ENCODE peak calls at places on chromosomes 4 and X, in ten cellular contexts. V is GM03348; L is colonic mucosa; R is HT1080; J is foreskin fibroblast; O is keratinocyte; F is neural crest cell; E is left ventricle myocardium superior; T is SIG-M5; A is effector memory CD4-positive, alpha-beta T cell. B is an unnamed sample.

GRCh38 chrX:150365051-150365952 is 2.2 kb downstream of the MAMLD1 start:
- DNase-seq in V (peak), L (peak), R (no peak), J (peak), O (no peak), F (peak), E (peak), T (no peak), A (no peak), B (peak)

GRCh38 chrX:49042581-49043219 is 457 bp downstream of the TFE3 start:
- DNase-seq in V (no peak), L (no peak), R (peak), J (no peak), O (no peak), F (no peak), E (no peak), T (no peak), A (no peak), B (no peak)

GRCh38 chr4:182876006-182876405 is 41.2 kb downstream of the DCTD start:
- DNase-seq in V (no peak), L (no peak), R (no peak), J (no peak), O (no peak), F (no peak), E (no peak), T (no peak), A (no peak), B (no peak)

GRCh38 chr4:1748465-1748995 is 27.2 kb downstream of the TACC3 start:
- DNase-seq in V (peak), L (peak), R (peak), J (peak), O (no peak), F (peak), E (peak), T (no peak), A (peak), B (peak)

GRCh38 chr4:7630559-7631287 is 196.0 kb upstream of the PSAPL1 start:
- DNase-seq in V (peak), L (no peak), R (peak), J (peak), O (peak), F (no peak), E (peak), T (no peak), A (no peak), B (no peak)

GRCh38 chr4:138039010-138039409 is 203.1 kb downstream of the SLC7A11 start:
- DNase-seq in V (no peak), L (no peak), R (peak), J (peak), O (no peak), F (no peak), E (no peak), T (no peak), A (no peak), B (no peak)

GRCh38 chrX:12919051-12919450 is 12.6 kb downstream of the TLR8 start:
- DNase-seq in V (no peak), L (no peak), R (no peak), J (no peak), O (no peak), F (no peak), E (no peak), T (peak), A (no peak), B (no peak)

GRCh38 chrX:138886769-138887168 is 175.3 kb upstream of the FGF13 start:
- DNase-seq in V (no peak), L (no peak), R (peak), J (no peak), O (no peak), F (no peak), E (no peak), T (no peak), A (no peak), B (no peak)

GRCh38 chr4:105194328-105195231 is 47.9 kb downstream of the TET2 start:
- DNase-seq in V (no peak), L (no peak), R (peak), J (peak), O (no peak), F (no peak), E (no peak), T (no peak), A (no peak), B (no peak)

GRCh38 chr4:67658302-67658701 is 42.7 kb downstream of the UBA6 start:
- DNase-seq in V (no peak), L (no peak), R (no peak), J (no peak), O (no peak), F (no peak), E (no peak), T (no peak), A (no peak), B (no peak)

GRCh38 chr4:80213117-80213815 is 16.0 kb downstream of the PRDM8 start:
- DNase-seq in V (peak), L (no peak), R (peak), J (peak), O (no peak), F (no peak), E (no peak), T (no peak), A (no peak), B (no peak)

GRCh38 chrX:140092121-140092520 is 126.8 kb upstream of the CXorf66 start:
- DNase-seq in V (no peak), L (no peak), R (no peak), J (no peak), O (no peak), F (no peak), E (no peak), T (no peak), A (no peak), B (no peak)